ENCODE peak calls at places on chromosomes 5 and 9, in five cellular contexts. One of them, this sample, is unnamed.
A peak's percentile ranks its signal among the peaks of the same experiment; 100 is the strongest.

GRCh38 chr5:159456722-159457462 is 126.6 kb upstream of the IL12B start:
- DNase-seq in activated naive CD8-positive, alpha-beta T cell treated with anti-CD3 and anti-CD28 coated beads for 36 hours: peak; percentile 73
- DNase-seq in NCI-H226: peak; percentile 47
- DNase-seq in hippocampal formation: no peak
- DNase-seq in right lobe of liver: no peak
- DNase-seq in this sample: no peak

GRCh38 chr5:7850533-7851239 is at the start of gene CFAP90:
- DNase-seq in hippocampal formation: no peak
- DNase-seq in activated naive CD8-positive, alpha-beta T cell treated with anti-CD3 and anti-CD28 coated beads for 36 hours: no peak
- DNase-seq in NCI-H226: no peak
- DNase-seq in right lobe of liver: peak; percentile 64
- DNase-seq in this sample: no peak

GRCh38 chr5:126443374-126443851 is 20.2 kb downstream of the GRAMD2B start:
- DNase-seq in right lobe of liver: no peak
- DNase-seq in hippocampal formation: no peak
- DNase-seq in NCI-H226: no peak
- DNase-seq in activated naive CD8-positive, alpha-beta T cell treated with anti-CD3 and anti-CD28 coated beads for 36 hours: no peak
- DNase-seq in this sample: peak; percentile 29

GRCh38 chr9:88974641-88975040 is 16.6 kb upstream of the S1PR3 start:
- DNase-seq in NCI-H226: no peak
- DNase-seq in right lobe of liver: peak; percentile 9
- DNase-seq in hippocampal formation: no peak
- DNase-seq in activated naive CD8-positive, alpha-beta T cell treated with anti-CD3 and anti-CD28 coated beads for 36 hours: no peak
- DNase-seq in this sample: no peak

GRCh38 chr5:136039202-136039601 is 10.4 kb downstream of the TGFBI start:
- DNase-seq in right lobe of liver: no peak
- DNase-seq in activated naive CD8-positive, alpha-beta T cell treated with anti-CD3 and anti-CD28 coated beads for 36 hours: no peak
- DNase-seq in hippocampal formation: no peak
- DNase-seq in NCI-H226: no peak
- DNase-seq in this sample: no peak

GRCh38 chr5:132751444-132751843 is 4.2 kb downstream of the CCNI2 start:
- DNase-seq in NCI-H226: no peak
- DNase-seq in activated naive CD8-positive, alpha-beta T cell treated with anti-CD3 and anti-CD28 coated beads for 36 hours: peak; percentile 25
- DNase-seq in right lobe of liver: no peak
- DNase-seq in hippocampal formation: no peak
- DNase-seq in this sample: no peak

GRCh38 chr9:115142502-115143265 is 24.7 kb upstream of the TNC start:
- DNase-seq in activated naive CD8-positive, alpha-beta T cell treated with anti-CD3 and anti-CD28 coated beads for 36 hours: no peak
- DNase-seq in hippocampal formation: peak; percentile 60
- DNase-seq in right lobe of liver: no peak
- DNase-seq in NCI-H226: no peak
- DNase-seq in this sample: peak; percentile 63

GRCh38 chr5:74543162-74543995 is 97.1 kb downstream of the ENC1 start:
- DNase-seq in hippocampal formation: no peak
- DNase-seq in right lobe of liver: no peak
- DNase-seq in NCI-H226: peak; percentile 98
- DNase-seq in activated naive CD8-positive, alpha-beta T cell treated with anti-CD3 and anti-CD28 coated beads for 36 hours: no peak
- DNase-seq in this sample: no peak

GRCh38 chr5:1466631-1467265 is 21.5 kb upstream of the SLC6A3 start:
- DNase-seq in right lobe of liver: no peak
- DNase-seq in NCI-H226: no peak
- DNase-seq in activated naive CD8-positive, alpha-beta T cell treated with anti-CD3 and anti-CD28 coated beads for 36 hours: no peak
- DNase-seq in hippocampal formation: no peak
- DNase-seq in this sample: no peak

GRCh38 chr5:8410618-8411017 is 541.7 kb downstream of the MTRR start:
- DNase-seq in NCI-H226: no peak
- DNase-seq in right lobe of liver: no peak
- DNase-seq in activated naive CD8-positive, alpha-beta T cell treated with anti-CD3 and anti-CD28 coated beads for 36 hours: no peak
- DNase-seq in hippocampal formation: no peak
- DNase-seq in this sample: no peak

GRCh38 chr9:133303266-133304157 is 28.5 kb upstream of the ABO start:
- DNase-seq in hippocampal formation: no peak
- DNase-seq in NCI-H226: no peak
- DNase-seq in activated naive CD8-positive, alpha-beta T cell treated with anti-CD3 and anti-CD28 coated beads for 36 hours: no peak
- DNase-seq in right lobe of liver: no peak
- DNase-seq in this sample: no peak

GRCh38 chr5:126552614-126553013 is 42.4 kb downstream of the ALDH7A1 start:
- DNase-seq in activated naive CD8-positive, alpha-beta T cell treated with anti-CD3 and anti-CD28 coated beads for 36 hours: no peak
- DNase-seq in NCI-H226: no peak
- DNase-seq in right lobe of liver: no peak
- DNase-seq in hippocampal formation: no peak
- DNase-seq in this sample: no peak

GRCh38 chr5:111043712-111044506 is 27.6 kb upstream of the TSLP start:
- DNase-seq in right lobe of liver: no peak
- DNase-seq in activated naive CD8-positive, alpha-beta T cell treated with anti-CD3 and anti-CD28 coated beads for 36 hours: no peak
- DNase-seq in hippocampal formation: no peak
- DNase-seq in NCI-H226: no peak
- DNase-seq in this sample: no peak

GRCh38 chr5:175728885-175729828 is 71.3 kb downstream of the HRH2 start:
- DNase-seq in NCI-H226: no peak
- DNase-seq in hippocampal formation: no peak
- DNase-seq in activated naive CD8-positive, alpha-beta T cell treated with anti-CD3 and anti-CD28 coated beads for 36 hours: no peak
- DNase-seq in right lobe of liver: no peak
- DNase-seq in this sample: no peak

This sample was measured in amygdala.